ENCODE peak calls at places on chromosomes 11 and 22, in four cellular contexts. C is K562, V is HepG2, S is GM12878. U is an unnamed sample.

GRCh38 chr22:25084405-25085107 is 115.1 kb upstream of the CRYBB3 start:
- DNase-seq in C (no peak), V (no peak), S (no peak), U (no peak)

GRCh38 chr11:87251560-87251959 is 213.8 kb downstream of the TMEM135 start:
- DNase-seq in C (no peak), V (no peak), S (no peak), U (no peak)

GRCh38 chr11:67264886-67265632 is 1.2 kb upstream of the GRK2 start:
- DNase-seq in C (no peak), V (no peak), S (no peak), U (no peak)

GRCh38 chr11:4092031-4092430 is 2.6 kb upstream of the RRM1 start:
- DNase-seq in C (peak), V (no peak), S (no peak), U (no peak)

GRCh38 chr11:97965849-97966646 is 1054.7 kb upstream of the CNTN5 start:
- DNase-seq in C (no peak), V (no peak), S (no peak), U (no peak)

GRCh38 chr11:124916370-124916710 is 2.7 kb upstream of the HEPN1 start:
- DNase-seq in C (no peak), V (no peak), S (no peak), U (no peak)

GRCh38 chr22:44723801-44724200 is 21.8 kb downstream of the PRR5 start:
- DNase-seq in C (peak), V (peak), S (peak), U (peak)

GRCh38 chr11:68806931-68807844 is 34.5 kb downstream of the CPT1A start:
- DNase-seq in C (no peak), V (no peak), S (no peak), U (no peak)

GRCh38 chr22:21796863-21797262 is 61.3 kb upstream of the YPEL1 start:
- DNase-seq in C (no peak), V (no peak), S (no peak), U (no peak)

GRCh38 chr11:103537904-103538502 is 428.8 kb downstream of the DYNC2H1 start:
- DNase-seq in C (peak), V (no peak), S (no peak), U (no peak)

GRCh38 chr11:33377100-33377851 is 120.1 kb downstream of the HIPK3 start:
- DNase-seq in C (no peak), V (no peak), S (no peak), U (no peak)

GRCh38 chr11:34653851-34654490 is 33.1 kb downstream of the EHF start:
- DNase-seq in C (peak), V (peak), S (no peak), U (no peak)

GRCh38 chr11:68545796-68546195 is 85.2 kb downstream of the PPP6R3 start:
- DNase-seq in C (no peak), V (no peak), S (no peak), U (no peak)

GRCh38 chr11:80028998-80029397 is 588.2 kb upstream of the TENM4 start:
- DNase-seq in C (no peak), V (no peak), S (no peak), U (no peak)

GRCh38 chr11:65492637-65493366 is 6.0 kb upstream of the MALAT1 start:
- DNase-seq in C (peak), V (no peak), S (peak), U (no peak)

GRCh38 chr11:70486026-70486415 is 87.7 kb downstream of the CTTN start:
- DNase-seq in C (no peak), V (no peak), S (no peak), U (no peak)

GRCh38 chr11:70135142-70136132 is 57.3 kb downstream of the ANO1 start:
- DNase-seq in C (no peak), V (no peak), S (no peak), U (no peak)

GRCh38 chr11:99501655-99502054 is 480.9 kb downstream of the CNTN5 start:
- DNase-seq in C (no peak), V (no peak), S (no peak), U (no peak)

GRCh38 chr22:32693102-32693501 is 108.4 kb upstream of the TIMP3 start:
- DNase-seq in C (peak), V (peak), S (no peak), U (no peak)

GRCh38 chr22:32695451-32695891 is 106.0 kb upstream of the TIMP3 start:
- DNase-seq in C (no peak), V (peak), S (no peak), U (no peak)

GRCh38 chr22:32698926-32699619 is 102.4 kb upstream of the TIMP3 start:
- DNase-seq in C (no peak), V (no peak), S (no peak), U (no peak)

GRCh38 chr22:32697331-32697995 is 104.0 kb upstream of the TIMP3 start:
- DNase-seq in C (no peak), V (peak), S (no peak), U (no peak)

DNA sequence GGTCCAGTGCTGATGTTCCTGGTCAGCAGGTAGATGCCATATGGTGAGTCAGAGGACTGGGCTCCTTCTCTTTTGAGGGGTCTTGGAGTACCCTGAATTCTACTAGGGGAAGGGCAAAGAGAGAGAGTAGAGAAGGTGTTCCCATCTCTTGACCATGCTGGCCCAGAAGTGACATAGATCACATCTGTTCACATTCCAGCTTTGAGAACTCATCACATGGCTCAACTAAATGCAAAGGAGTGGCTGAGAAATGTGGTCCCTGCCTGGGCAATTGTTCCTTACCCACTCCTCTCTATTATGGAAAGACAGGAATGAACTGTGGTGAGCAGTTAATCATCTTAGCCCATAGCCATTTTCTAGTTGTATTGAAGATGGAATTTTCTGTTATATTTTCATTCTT is 105.4 kb upstream of the TIMP3 start:
- DNase-seq in C (no peak), V (no peak), S (no peak), U (no peak)
- TF ChIP-seq FOXK2 in C (no peak), V (no peak), S (no peak), U (no peak)

GRCh38 chr11:28963189-28963588 is 855.0 kb downstream of the METTL15 start:
- DNase-seq in C (no peak), V (no peak), S (no peak), U (no peak)

GRCh38 chr11:28966951-28967350 is 858.8 kb downstream of the METTL15 start:
- DNase-seq in C (no peak), V (no peak), S (no peak), U (no peak)

GRCh38 chr11:28964811-28965210 is 856.6 kb downstream of the METTL15 start:
- DNase-seq in C (no peak), V (no peak), S (no peak), U (no peak)

GRCh38 chr11:28962492-28962891 is 854.3 kb downstream of the METTL15 start:
- DNase-seq in C (no peak), V (no peak), S (no peak), U (no peak)

GRCh38 chr11:28965824-28966223 is 857.6 kb downstream of the METTL15 start:
- DNase-seq in C (no peak), V (no peak), S (no peak), U (no peak)
- TF ChIP-seq FOXM1 in C (no peak), V (no peak), S (no peak), U (no peak)

GRCh38 chr11:9004310-9004945 is 627 bp upstream of the NRIP3 start:
- DNase-seq in C (no peak), V (no peak), S (no peak), U (no peak)
- TF ChIP-seq BHLHE40 in C (no peak), V (no peak), S (no peak), U (no peak)

GRCh38 chr22:46027219-46028068 is 50.5 kb upstream of the WNT7B start:
- DNase-seq in C (peak), V (peak), S (no peak), U (no peak)

GRCh38 chr22:46025225-46025972 is 48.4 kb upstream of the WNT7B start:
- DNase-seq in C (no peak), V (no peak), S (no peak), U (no peak)

GRCh38 chr22:46028069-46028991 is 51.4 kb upstream of the WNT7B start:
- DNase-seq in C (no peak), V (no peak), S (no peak), U (no peak)

GRCh38 chr22:46025973-46026906 is 49.3 kb upstream of the WNT7B start:
- DNase-seq in C (no peak), V (no peak), S (no peak), U (no peak)

DNA sequence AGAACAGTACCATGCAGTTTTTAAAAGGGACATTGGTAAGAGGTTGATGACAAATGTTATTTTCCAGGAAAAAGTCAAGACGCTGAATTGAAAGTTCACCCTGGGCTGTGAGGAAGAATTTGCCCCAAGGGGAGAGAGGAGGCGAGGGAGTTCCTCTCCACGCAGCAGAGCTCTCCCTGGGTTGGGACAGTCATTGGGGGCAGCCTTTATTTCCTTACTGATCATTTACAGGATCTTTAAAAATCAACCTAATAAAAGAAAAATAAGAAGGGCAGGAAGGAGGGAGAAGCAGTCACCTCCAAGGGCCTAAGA is 49.9 kb upstream of the WNT7B start:
- DNase-seq in C (no peak), V (no peak), S (no peak), U (no peak)
- TF ChIP-seq FOXK2 in C (no peak), V (no peak), S (no peak), U (no peak)

GRCh38 chr11:15157181-15157580 is 42.5 kb downstream of the INSC start:
- DNase-seq in C (no peak), V (no peak), S (no peak), U (no peak)

GRCh38 chr11:15157738-15158137 is 43.0 kb downstream of the INSC start:
- DNase-seq in C (no peak), V (no peak), S (no peak), U (no peak)

GRCh38 chr11:15150507-15150906 is 35.8 kb downstream of the INSC start:
- DNase-seq in C (no peak), V (no peak), S (no peak), U (no peak)

GRCh38 chr11:15149050-15149449 is 34.3 kb downstream of the INSC start:
- DNase-seq in C (no peak), V (no peak), S (no peak), U (no peak)

DNA sequence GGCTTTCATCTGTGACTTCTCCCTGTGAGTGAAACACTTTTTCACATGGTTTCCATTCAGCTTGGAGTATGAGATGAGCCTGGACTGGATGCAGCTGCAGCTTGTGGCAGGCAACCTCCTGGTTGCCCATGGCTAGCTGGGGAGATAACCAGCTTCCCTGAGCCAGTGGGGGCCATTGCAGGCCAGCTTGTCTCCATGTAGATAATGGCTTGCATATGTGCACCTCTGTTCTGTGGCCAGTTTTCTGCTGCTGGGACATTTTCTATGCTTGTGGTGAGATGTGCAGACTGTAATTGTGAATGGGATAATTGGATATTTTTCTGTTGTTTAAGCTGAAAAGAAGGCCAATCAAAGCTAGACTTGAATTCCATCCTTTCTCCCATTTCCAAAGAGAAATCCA is 38.5 kb downstream of the INSC start:
- DNase-seq in C (no peak), V (no peak), S (no peak), U (no peak)
- TF ChIP-seq FOXM1 in C (no peak), V (no peak), S (no peak), U (no peak)

GRCh38 chr11:92357344-92357743 is 132.7 kb downstream of the FAT3 start:
- DNase-seq in C (no peak), V (peak), S (no peak), U (no peak)
- TF ChIP-seq BHLHE40 in C (no peak), V (no peak), S (no peak), U (no peak)

GRCh38 chr11:120137611-120138521 is at the start of gene TRIM29:
- DNase-seq in C (peak), V (no peak), S (no peak), U (no peak)
- TF ChIP-seq FOXK2 in C (no peak), V (no peak), S (no peak), U (no peak)

U was measured in HEK293T.